ENCODE peak calls at places on chromosome 5, in seven cellular contexts. Y, I, N, W, L, B and H are unnamed samples.

GRCh38 chr5:141507387-141508091 is 18.7 kb downstream of the PCDHGC5 start:
- DNase-seq in N (peak; percentile 91), L (peak; percentile 59), I (no peak), W (no peak), Y (peak; percentile 96), B (no peak), H (no peak)

GRCh38 chr5:143577554-143577953 is 174.1 kb upstream of the NR3C1 start:
- DNase-seq in W (no peak), Y (peak; percentile 41), N (peak; percentile 33), L (no peak), B (no peak), I (no peak), H (no peak)

GRCh38 chr5:58751222-58751621 is 168.3 kb downstream of the RAB3C start:
- DNase-seq in N (peak; percentile 62), Y (no peak), W (no peak), I (no peak), L (no peak), B (no peak), H (no peak)

GRCh38 chr5:14270212-14270702 is 127.1 kb downstream of the TRIO start:
- DNase-seq in W (no peak), L (no peak), B (no peak), N (peak; percentile 77), I (peak; percentile 3), Y (peak; percentile 79), H (peak; percentile 76)

GRCh38 chr5:176693477-176693851 is 46.2 kb downstream of the TSPAN17 start:
- DNase-seq in N (peak; percentile 55), W (no peak), B (no peak), Y (no peak), L (no peak), I (no peak), H (no peak)

GRCh38 chr5:138659121-138659520 is 83.9 kb upstream of the HSPA9 start:
- DNase-seq in N (no peak), I (no peak), L (no peak), Y (no peak), B (no peak), W (no peak), H (no peak)

GRCh38 chr5:34918025-34918424 is 2.5 kb downstream of the BRIX1 start:
- DNase-seq in I (no peak), W (no peak), L (no peak), B (no peak), N (no peak), Y (no peak), H (no peak)

GRCh38 chr5:65100846-65101678 is 332.3 kb downstream of the CWC27 start:
- DNase-seq in B (no peak), W (no peak), N (peak; percentile 92), Y (peak; percentile 96), I (peak; percentile 28), L (no peak), H (peak; percentile 78)

GRCh38 chr5:149422429-149423286 is 43.6 kb upstream of the IL17B start:
- DNase-seq in B (no peak), L (no peak), W (no peak), Y (peak; percentile 92), I (no peak), N (peak; percentile 89), H (peak; percentile 79)

GRCh38 chr5:151773979-151774378 is 2.2 kb downstream of the G3BP1 start:
- DNase-seq in Y (peak; percentile 64), I (no peak), L (no peak), N (peak; percentile 12), W (no peak), B (no peak), H (no peak)

GRCh38 chr5:368162-369084 is 46.9 kb downstream of the AHRR start:
- DNase-seq in Y (peak; percentile 99), I (no peak), N (peak; percentile 68), B (no peak), W (peak; percentile 10), L (peak; percentile 44), H (no peak)

GRCh38 chr5:74851684-74852353 is 14.4 kb downstream of the FAM169A start:
- DNase-seq in I (no peak), W (no peak), B (no peak), L (no peak), N (peak; percentile 64), Y (peak; percentile 86), H (no peak)

GRCh38 chr5:102654559-102655354 is 100.3 kb upstream of the PAM start:
- DNase-seq in N (no peak), L (no peak), Y (no peak), B (no peak), W (no peak), I (no peak), H (no peak)

GRCh38 chr5:75045071-75045470 is 7.3 kb downstream of the GCNT4 start:
- DNase-seq in I (no peak), B (no peak), Y (no peak), N (no peak), L (no peak), W (no peak), H (no peak)

GRCh38 chr5:167304834-167305469 is 986.5 kb upstream of the WWC1 start:
- DNase-seq in I (no peak), N (no peak), W (no peak), Y (no peak), B (no peak), L (no peak), H (no peak)

GRCh38 chr5:156892223-156892622 is 42.1 kb downstream of the PPP1R2B start:
- DNase-seq in L (no peak), B (no peak), I (no peak), N (no peak), Y (no peak), W (no peak), H (peak; percentile 24)

GRCh38 chr5:141664733-141665461 is 13.7 kb upstream of the FCHSD1 start:
- DNase-seq in N (peak; percentile 76), I (peak; percentile 66), B (peak; percentile 47), Y (peak; percentile 95), L (peak; percentile 81), W (peak; percentile 61), H (peak; percentile 95)

GRCh38 chr5:146873186-146873917 is 5.2 kb downstream of the PPP2R2B start:
- DNase-seq in B (no peak), W (no peak), L (peak; percentile 7), I (no peak), Y (no peak), N (peak; percentile 5), H (no peak)
- H3K4me3 ChIP-seq in B (no peak overlapping the region), W (no peak overlapping the region), L (no peak overlapping the region), I (no peak overlapping the region), Y (no peak overlapping the region), N (no peak overlapping the region), H (no peak overlapping the region)

GRCh38 chr5:180336234-180337020 is 16.7 kb downstream of the GFPT2 start:
- DNase-seq in N (no peak), Y (no peak), B (no peak), W (no peak), L (peak; percentile 62), I (no peak), H (no peak)
- H3K36me3 ChIP-seq in N (peaks cover 28% of the 10 kb centered on the region), Y (peaks cover 34% of the 10 kb centered on the region), B (no peaks in the 10 kb centered on the region), W (no peaks in the 10 kb centered on the region), L (no peaks in the 10 kb centered on the region), I (no peaks in the 10 kb centered on the region), H (peaks cover 35% of the 10 kb centered on the region)

GRCh38 chr5:9686211-9686610 is 56.1 kb upstream of the TAS2R1 start:
- DNase-seq in N (peak; percentile 50), L (no peak), W (no peak), B (no peak), I (no peak), Y (peak; percentile 70), H (no peak)
- H3K4me3 ChIP-seq in N (no peak overlapping the region), L (no peak overlapping the region), W (no peak overlapping the region), B (no peak overlapping the region), I (no peak overlapping the region), Y (no peak overlapping the region), H (no peak overlapping the region)

GRCh38 chr5:175520321-175520720 is 42.0 kb downstream of the SFXN1 start:
- DNase-seq in L (no peak), I (peak; percentile 31), N (no peak), W (no peak), B (no peak), Y (no peak), H (no peak)

GRCh38 chr5:175519006-175519405 is 40.6 kb downstream of the SFXN1 start:
- DNase-seq in W (no peak), I (no peak), Y (no peak), B (no peak), L (no peak), N (no peak), H (no peak)

GRCh38 chr5:175520873-175521272 is 42.5 kb downstream of the SFXN1 start:
- DNase-seq in Y (no peak), N (no peak), I (no peak), W (no peak), L (no peak), B (no peak), H (no peak)

GRCh38 chr5:175516933-175517823 is 38.8 kb downstream of the SFXN1 start:
- DNase-seq in W (no peak), I (no peak), Y (no peak), N (peak; percentile 18), B (no peak), L (no peak), H (no peak)

GRCh38 chr5:175517824-175518450 is 39.6 kb downstream of the SFXN1 start:
- DNase-seq in N (peak; percentile 86), B (peak; percentile 52), W (no peak), Y (peak; percentile 81), L (no peak), I (no peak), H (no peak)
- H3K36me3 ChIP-seq in N (peaks cover 78% of the 10 kb centered on the region), B (peaks cover 28% of the 10 kb centered on the region), W (peaks cover 4% of the 10 kb centered on the region), Y (peaks cover 85% of the 10 kb centered on the region), L (peaks cover 22% of the 10 kb centered on the region), I (peaks cover 40% of the 10 kb centered on the region), H (peaks cover 25% of the 10 kb centered on the region)

GRCh38 chr5:88846434-88846833 is 36.5 kb downstream of the MEF2C start:
- DNase-seq in Y (no peak), L (no peak), I (no peak), N (no peak), W (no peak), B (no peak), H (no peak)

GRCh38 chr5:88842784-88843183 is 40.2 kb downstream of the MEF2C start:
- DNase-seq in N (no peak), I (no peak), B (no peak), Y (no peak), W (no peak), L (no peak), H (no peak)

GRCh38 chr5:88845081-88845697 is 37.8 kb downstream of the MEF2C start:
- DNase-seq in Y (no peak), I (no peak), L (no peak), N (no peak), W (no peak), B (no peak), H (no peak)

DNA sequence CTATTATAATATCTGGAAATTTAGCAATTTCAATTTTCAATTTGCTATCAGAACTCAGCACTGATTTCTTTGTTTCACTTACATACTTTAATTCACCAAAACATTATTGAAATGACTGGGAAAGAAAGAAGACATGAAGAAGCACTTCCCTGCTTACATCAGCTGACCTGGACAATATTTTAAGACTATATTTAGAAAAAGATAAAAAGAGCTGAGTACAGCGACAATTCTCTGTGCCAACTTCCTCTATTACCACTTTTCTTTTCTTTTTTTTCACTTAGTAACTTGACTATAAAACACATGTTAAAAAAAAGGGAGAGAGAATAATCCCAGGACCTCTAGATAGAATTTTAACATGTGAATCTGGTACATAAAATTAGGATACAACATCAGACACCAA is 35.6 kb downstream of the MEF2C start:
- DNase-seq in B (no peak), Y (no peak), N (no peak), W (no peak), L (no peak), I (no peak), H (no peak)
- H3K4me3 ChIP-seq in B (no peak overlapping the region), Y (no peak overlapping the region), N (no peak overlapping the region), W (no peak overlapping the region), L (no peak overlapping the region), I (no peak overlapping the region), H (no peak overlapping the region)